ENCODE peak calls at places on chromosomes 1 and 21, in six cellular contexts. V, D, A, H, F and S are unnamed samples.

GRCh38 chr1:47561523-47562007 is 123.7 kb downstream of the FOXD2 start:
- DNase-seq in V (no peak), D (no peak), A (no peak), H (no peak), F (no peak), S (no peak)

GRCh38 chr1:231937013-231937754 is 310.6 kb downstream of the DISC1 start:
- DNase-seq in V (no peak), D (peak; percentile 89), A (peak; percentile 77), H (peak; percentile 78), F (no peak), S (no peak)

GRCh38 chr1:209988706-209989105 is 50.7 kb downstream of the SYT14 start:
- DNase-seq in V (no peak), D (no peak), A (no peak), H (no peak), F (no peak), S (peak; percentile 13)

GRCh38 chr1:76035053-76035452 is 39.5 kb upstream of the ST6GALNAC3 start:
- DNase-seq in V (no peak), D (no peak), A (no peak), H (no peak), F (no peak), S (no peak)

GRCh38 chr1:103198996-103199395 is 90.7 kb upstream of the COL11A1 start:
- DNase-seq in V (no peak), D (no peak), A (no peak), H (no peak), F (no peak), S (no peak)

GRCh38 chr1:165075725-165076370 is 280.7 kb downstream of the LMX1A start:
- DNase-seq in V (no peak), D (no peak), A (no peak), H (no peak), F (no peak), S (peak; percentile 33)

GRCh38 chr1:234926252-234926573 is 202.4 kb downstream of the TOMM20 start:
- DNase-seq in V (no peak), D (no peak), A (no peak), H (no peak), F (peak; percentile 34), S (no peak)

GRCh38 chr1:22273686-22274681 is 131.1 kb upstream of the WNT4 start:
- DNase-seq in V (no peak), D (no peak), A (no peak), H (no peak), F (no peak), S (no peak)

GRCh38 chr1:30375156-30375555 is 348.2 kb downstream of the MATN1 start:
- DNase-seq in V (no peak), D (peak; percentile 50), A (no peak), H (no peak), F (no peak), S (no peak)

GRCh38 chr1:17475729-17476128 is 36.3 kb upstream of the RCC2 start:
- DNase-seq in V (no peak), D (no peak), A (no peak), H (peak; percentile 9), F (no peak), S (peak; percentile 89)

GRCh38 chr1:6260961-6261614 is at the start of gene GPR153:
- DNase-seq in V (no peak), D (peak; percentile 92), A (peak; percentile 63), H (no peak), F (peak; percentile 57), S (no peak)

GRCh38 chr1:219812491-219813221 is 115.7 kb downstream of the SLC30A10 start:
- DNase-seq in V (no peak), D (no peak), A (peak; percentile 22), H (peak; percentile 21), F (no peak), S (peak; percentile 89)

GRCh38 chr1:185337221-185337620 is 20.2 kb upstream of the IVNS1ABP start:
- DNase-seq in V (no peak), D (no peak), A (no peak), H (no peak), F (no peak), S (no peak)

GRCh38 chr1:235045921-235046601 is 82.6 kb downstream of the TOMM20 start:
- DNase-seq in V (no peak), D (no peak), A (no peak), H (no peak), F (no peak), S (no peak)

GRCh38 chr21:44953628-44954021 is 13.8 kb downstream of the SLX9 start:
- DNase-seq in V (no peak), D (no peak), A (no peak), H (no peak), F (no peak), S (no peak)

GRCh38 chr1:224095867-224096266 is 18.0 kb upstream of the FBXO28 start:
- DNase-seq in V (no peak), D (no peak), A (no peak), H (no peak), F (no peak), S (no peak)

GRCh38 chr21:42332557-42332956 is 17.3 kb upstream of the TFF3 start:
- DNase-seq in V (no peak), D (peak; percentile 63), A (no peak), H (no peak), F (no peak), S (no peak)

GRCh38 chr1:58836396-58836795 is 52.5 kb upstream of the JUN start:
- DNase-seq in V (no peak), D (no peak), A (no peak), H (no peak), F (no peak), S (no peak)

GRCh38 chr1:220398238-220398637 is 126.0 kb upstream of the RAB3GAP2 start:
- DNase-seq in V (no peak), D (no peak), A (no peak), H (no peak), F (no peak), S (no peak)

GRCh38 chr21:33645730-33646129 is 3.4 kb downstream of the ITSN1 start:
- DNase-seq in V (no peak), D (no peak), A (no peak), H (no peak), F (no peak), S (no peak)

GRCh38 chr1:150622219-150622975 is 7.0 kb downstream of the ENSA start:
- DNase-seq in V (no peak), D (peak; percentile 93), A (peak; percentile 49), H (peak; percentile 34), F (no peak), S (no peak)

GRCh38 chr1:220748091-220748934 is at the start of gene MTARC2:
- DNase-seq in V (peak; percentile 62), D (peak; percentile 95), A (peak; percentile 89), H (peak; percentile 90), F (peak; percentile 66), S (peak; percentile 50)

GRCh38 chr1:109151146-109151545 is 37.2 kb downstream of the ELAPOR1 start:
- DNase-seq in V (peak; percentile 75), D (no peak), A (peak; percentile 61), H (peak; percentile 50), F (no peak), S (peak; percentile 78)

GRCh38 chr1:109959974-109960744 is 24.4 kb upstream of the AHCYL1 start:
- DNase-seq in V (no peak), D (no peak), A (no peak), H (no peak), F (no peak), S (peak; percentile 84)

GRCh38 chr1:228177936-228178710 is 12.5 kb downstream of the IBA57 start:
- DNase-seq in V (no peak), D (peak; percentile 53), A (no peak), H (no peak), F (no peak), S (no peak)

GRCh38 chr1:228176024-228176395 is 10.4 kb downstream of the IBA57 start:
- DNase-seq in V (no peak), D (no peak), A (no peak), H (no peak), F (no peak), S (no peak)

GRCh38 chr1:228175316-228176023 is 9.9 kb downstream of the IBA57 start:
- DNase-seq in V (peak; percentile 39), D (no peak), A (no peak), H (no peak), F (no peak), S (no peak)

GRCh38 chr1:228177183-228177475 is 11.5 kb downstream of the IBA57 start:
- DNase-seq in V (no peak), D (no peak), A (no peak), H (no peak), F (no peak), S (no peak)

DNA sequence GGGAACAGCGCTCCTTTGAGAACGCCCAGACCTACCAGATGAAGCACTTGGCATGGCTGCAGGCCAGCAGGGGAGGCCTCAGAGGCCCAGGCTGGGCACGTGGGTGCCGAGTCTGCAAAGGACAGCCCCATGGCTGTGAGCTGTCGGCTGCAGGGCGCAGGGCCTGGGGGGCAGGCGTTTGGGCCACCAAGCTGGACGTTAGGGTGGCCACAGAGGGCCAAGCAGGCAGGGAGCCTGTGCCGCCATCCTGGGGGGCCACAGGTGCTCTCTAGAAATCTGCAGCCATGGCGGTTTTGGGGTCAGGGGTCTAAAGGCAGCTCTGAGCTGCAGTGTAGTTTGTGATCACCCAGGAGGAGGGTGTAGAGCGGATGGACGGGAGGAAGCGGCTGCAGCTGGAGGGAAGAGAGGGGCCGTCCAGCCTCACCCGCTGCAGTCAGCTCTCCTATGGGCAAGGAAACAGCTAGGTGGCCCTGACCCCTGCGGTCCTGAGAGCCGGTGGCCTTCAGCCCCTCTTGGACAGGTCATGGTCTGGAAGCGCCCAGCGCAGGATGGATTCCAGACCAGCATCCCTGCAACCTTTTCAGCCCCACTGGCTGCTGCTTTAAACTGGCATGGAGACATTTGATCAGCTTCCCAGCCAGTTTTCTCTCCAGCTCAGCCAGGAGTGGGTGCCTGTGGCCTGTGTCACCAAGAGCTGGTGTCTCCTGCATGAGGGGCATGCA is 11.0 kb downstream of the IBA57 start:
- DNase-seq in V (peak; percentile 47), D (no peak), A (peak; percentile 54), H (peak; percentile 58), F (no peak), S (no peak)
- TF ChIP-seq CTCF in V (no peak), D (no peak), A (no peak), H (no peak), F (no peak), S (no peak)

GRCh38 chr1:217137210-217137871 is 414.1 kb upstream of the ESRRG start:
- DNase-seq in V (no peak), D (no peak), A (no peak), H (no peak), F (no peak), S (no peak)
- H3K4me3 ChIP-seq in V (peak overlapping the region; percentile 21), D (no peak overlapping the region), A (no peak overlapping the region), H (peak overlapping the region; percentile 51), F (no peak overlapping the region), S (no peak overlapping the region)

GRCh38 chr1:213995603-213996002 is 7.8 kb downstream of the PROX1 start:
- DNase-seq in V (no peak), D (no peak), A (no peak), H (no peak), F (no peak), S (no peak)
- TF ChIP-seq CTCF in V (no peak), D (no peak), A (no peak), H (no peak), F (no peak), S (no peak)

DNA sequence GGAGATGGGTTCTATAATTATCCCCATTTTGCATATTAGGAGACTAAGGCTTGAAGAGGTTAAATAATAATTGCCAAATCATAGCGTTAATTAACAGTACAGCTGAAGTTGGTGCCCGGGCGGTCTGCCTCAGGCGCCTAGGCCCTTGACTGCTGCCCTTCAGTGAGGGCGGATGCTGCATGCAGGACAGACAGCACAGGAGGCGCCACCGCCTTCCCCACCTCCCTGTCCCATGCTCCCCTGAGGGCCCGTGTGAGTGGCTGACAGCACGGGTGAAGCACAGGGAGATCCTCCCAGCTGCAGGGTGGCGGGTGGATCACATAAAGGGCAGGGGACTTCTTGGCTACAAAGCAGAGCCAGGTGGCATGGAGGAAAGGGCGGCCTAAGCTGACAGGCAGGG is 49.0 kb downstream of the DDX20 start:
- DNase-seq in V (no peak), D (peak; percentile 77), A (no peak), H (no peak), F (no peak), S (no peak)
- H3K4me3 ChIP-seq in V (no peak overlapping the region), D (no peak overlapping the region), A (no peak overlapping the region), H (no peak overlapping the region), F (no peak overlapping the region), S (no peak overlapping the region)

GRCh38 chr1:245797592-245798366 is 643.0 kb downstream of the KIF26B start:
- DNase-seq in V (no peak), D (no peak), A (no peak), H (no peak), F (no peak), S (peak; percentile 74)
- TF ChIP-seq CTCF in V (no peak), D (no peak), A (no peak), H (no peak), F (peak; percentile 56), S (peak; percentile 46)